ENCODE peak calls at places on chromosomes 5 and 9, in nine cellular contexts. Z is effector memory CD8-positive, alpha-beta T cell; P is HuH-7; N is MV-4-11; C is NCI-H1092 treated with DMSO at 0.1 percent for 48 hours; L is T-helper 1 cell; K is GM23248; F is GM12865; W is NCI-H2081. H is an unnamed sample.

GRCh38 chr9:3477236-3477834 is 48.5 kb downstream of the RFX3 start:
- DNase-seq in Z (no peak), P (no peak), F (peak), W (no peak), L (no peak), K (no peak), N (peak), C (no peak), H (no peak)

GRCh38 chr9:32706004-32706749 is 70.7 kb upstream of the TAF1L start:
- DNase-seq in Z (no peak), P (no peak), N (no peak), L (no peak), F (no peak), W (no peak), C (no peak), K (peak), H (no peak)

GRCh38 chr5:1890296-1890695 is 7.6 kb upstream of the IRX4 start:
- DNase-seq in C (no peak), W (no peak), F (no peak), Z (no peak), K (no peak), P (no peak), L (no peak), N (no peak), H (no peak)

GRCh38 chr5:85049020-85049419 is 664.3 kb upstream of the EDIL3 start:
- DNase-seq in P (peak), C (no peak), N (no peak), K (no peak), Z (no peak), F (peak), W (peak), L (no peak), H (no peak)

GRCh38 chr5:176859916-176860315 is 39.2 kb downstream of the HK3 start:
- DNase-seq in P (no peak), F (no peak), K (no peak), W (no peak), Z (no peak), N (no peak), C (no peak), L (no peak), H (no peak)

GRCh38 chr9:98807811-98808195 is 333 bp downstream of the GALNT12 start:
- DNase-seq in K (peak), N (no peak), Z (no peak), F (no peak), L (no peak), P (no peak), C (no peak), W (no peak), H (peak)

GRCh38 chr5:124583469-124584350 is 162.7 kb downstream of the ZNF608 start:
- DNase-seq in W (no peak), F (peak), C (no peak), L (no peak), N (peak), K (peak), Z (no peak), P (no peak), H (peak)

GRCh38 chr9:81814794-81815464 is 113.3 kb upstream of the SPATA31D4 start:
- DNase-seq in K (no peak), N (no peak), P (peak), Z (no peak), C (peak), W (peak), L (no peak), F (peak), H (peak)

GRCh38 chr5:159850192-159850573 is 66.1 kb upstream of the ADRA1B start:
- DNase-seq in W (no peak), L (no peak), K (peak), N (no peak), F (no peak), C (no peak), P (no peak), Z (no peak), H (peak)

GRCh38 chr5:103014983-103015382 is 105.0 kb downstream of the GIN1 start:
- DNase-seq in Z (no peak), P (no peak), N (no peak), F (no peak), W (no peak), L (no peak), K (no peak), C (no peak), H (no peak)

GRCh38 chr5:149694007-149694406 is 36.1 kb upstream of the PPARGC1B start:
- DNase-seq in F (no peak), Z (no peak), N (no peak), L (no peak), W (no peak), C (no peak), P (no peak), K (no peak), H (no peak)

GRCh38 chr5:180799194-180799593 is 3.4 kb downstream of the MGAT1 start:
- DNase-seq in C (no peak), K (no peak), Z (no peak), F (no peak), N (no peak), W (no peak), P (peak), L (no peak), H (no peak)

GRCh38 chr9:68493953-68494541 is 46.6 kb downstream of the TMEM252 start:
- DNase-seq in W (no peak), C (no peak), Z (no peak), N (no peak), K (no peak), P (no peak), L (no peak), F (no peak), H (no peak)